ENCODE peak calls at places on chromosomes 16 and 17, in six cellular contexts. One of them, this sample, is unnamed.

GRCh38 chr16:89363621-89364393 is 126.6 kb downstream of the ANKRD11 start:
- DNase-seq in OCI-LY7: no peak
- DNase-seq in cardiac fibroblast: peak
- DNase-seq in GM12878: no peak
- DNase-seq in HFF-Myc: peak
- DNase-seq in thoracic aorta: no peak
- DNase-seq in this sample: no peak

GRCh38 chr16:81349608-81350305 is 35.0 kb downstream of the GAN start:
- DNase-seq in OCI-LY7: no peak
- DNase-seq in cardiac fibroblast: no peak
- DNase-seq in GM12878: no peak
- DNase-seq in HFF-Myc: no peak
- DNase-seq in thoracic aorta: no peak
- DNase-seq in this sample: no peak

GRCh38 chr17:21302711-21303425 is 18.4 kb downstream of the MAP2K3 start:
- DNase-seq in OCI-LY7: no peak
- DNase-seq in cardiac fibroblast: no peak
- DNase-seq in GM12878: no peak
- DNase-seq in HFF-Myc: no peak
- DNase-seq in thoracic aorta: no peak
- DNase-seq in this sample: no peak

GRCh38 chr16:88810868-88811599 is 694 bp downstream of the APRT start:
- DNase-seq in OCI-LY7: peak
- DNase-seq in cardiac fibroblast: peak
- DNase-seq in GM12878: no peak
- DNase-seq in HFF-Myc: no peak
- DNase-seq in thoracic aorta: peak
- DNase-seq in this sample: peak

GRCh38 chr16:11734653-11735043 is 8.0 kb downstream of the TXNDC11 start:
- DNase-seq in OCI-LY7: no peak
- DNase-seq in cardiac fibroblast: no peak
- DNase-seq in GM12878: no peak
- DNase-seq in HFF-Myc: no peak
- DNase-seq in thoracic aorta: no peak
- DNase-seq in this sample: no peak

GRCh38 chr17:75830168-75831031 is 13.8 kb downstream of the UNC13D start:
- DNase-seq in OCI-LY7: peak
- DNase-seq in cardiac fibroblast: no peak
- DNase-seq in GM12878: no peak
- DNase-seq in HFF-Myc: no peak
- DNase-seq in thoracic aorta: no peak
- DNase-seq in this sample: no peak

GRCh38 chr17:21014498-21014897 is 28.3 kb downstream of the USP22 start:
- DNase-seq in OCI-LY7: no peak
- DNase-seq in cardiac fibroblast: no peak
- DNase-seq in GM12878: no peak
- DNase-seq in HFF-Myc: no peak
- DNase-seq in thoracic aorta: no peak
- DNase-seq in this sample: no peak

GRCh38 chr17:69062860-69063621 is 2.3 kb upstream of the ABCA9 start:
- DNase-seq in OCI-LY7: no peak
- DNase-seq in cardiac fibroblast: peak
- DNase-seq in GM12878: no peak
- DNase-seq in HFF-Myc: no peak
- DNase-seq in thoracic aorta: no peak
- DNase-seq in this sample: no peak

GRCh38 chr17:19683117-19683516 is 33.3 kb downstream of the SLC47A2 start:
- DNase-seq in OCI-LY7: no peak
- DNase-seq in cardiac fibroblast: no peak
- DNase-seq in GM12878: no peak
- DNase-seq in HFF-Myc: no peak
- DNase-seq in thoracic aorta: no peak
- DNase-seq in this sample: no peak

GRCh38 chr16:84637709-84638108 is 10.6 kb upstream of the KLHL36 start:
- DNase-seq in OCI-LY7: no peak
- DNase-seq in cardiac fibroblast: no peak
- DNase-seq in GM12878: no peak
- DNase-seq in HFF-Myc: no peak
- DNase-seq in thoracic aorta: no peak
- DNase-seq in this sample: no peak

GRCh38 chr16:69669577-69669976 is 56.8 kb downstream of the NQO1 start:
- DNase-seq in OCI-LY7: no peak
- DNase-seq in cardiac fibroblast: peak
- DNase-seq in GM12878: no peak
- DNase-seq in HFF-Myc: no peak
- DNase-seq in thoracic aorta: no peak
- DNase-seq in this sample: no peak

GRCh38 chr16:1777375-1778199 is 4.7 kb upstream of the MRPS34 start:
- DNase-seq in OCI-LY7: no peak
- DNase-seq in cardiac fibroblast: no peak
- DNase-seq in GM12878: no peak
- DNase-seq in HFF-Myc: no peak
- DNase-seq in thoracic aorta: no peak
- DNase-seq in this sample: no peak

GRCh38 chr16:86952769-86953168 is 364.4 kb downstream of the C16orf95 start:
- DNase-seq in OCI-LY7: no peak
- DNase-seq in cardiac fibroblast: no peak
- DNase-seq in GM12878: no peak
- DNase-seq in HFF-Myc: no peak
- DNase-seq in thoracic aorta: no peak
- DNase-seq in this sample: no peak

GRCh38 chr16:20610192-20610891 is 34.2 kb upstream of the ACSM2B start:
- DNase-seq in OCI-LY7: no peak
- DNase-seq in cardiac fibroblast: no peak
- DNase-seq in GM12878: no peak
- DNase-seq in HFF-Myc: no peak
- DNase-seq in thoracic aorta: no peak
- DNase-seq in this sample: no peak

GRCh38 chr16:5377280-5377898 is 279.8 kb upstream of the EEF2KMT start:
- DNase-seq in OCI-LY7: no peak
- DNase-seq in cardiac fibroblast: no peak
- DNase-seq in GM12878: no peak
- DNase-seq in HFF-Myc: no peak
- DNase-seq in thoracic aorta: no peak
- DNase-seq in this sample: no peak

GRCh38 chr16:55656695-55657092 is 906 bp downstream of the SLC6A2 start:
- DNase-seq in OCI-LY7: no peak
- DNase-seq in cardiac fibroblast: no peak
- DNase-seq in GM12878: no peak
- DNase-seq in HFF-Myc: no peak
- DNase-seq in thoracic aorta: no peak
- DNase-seq in this sample: no peak

GRCh38 chr17:34511265-34511664 is 68.1 kb upstream of the TMEM132E start:
- DNase-seq in OCI-LY7: no peak
- DNase-seq in cardiac fibroblast: no peak
- DNase-seq in GM12878: no peak
- DNase-seq in HFF-Myc: no peak
- DNase-seq in thoracic aorta: no peak
- DNase-seq in this sample: no peak

GRCh38 chr17:73697872-73698271 is 53.6 kb upstream of the SDK2 start:
- DNase-seq in OCI-LY7: no peak
- DNase-seq in cardiac fibroblast: no peak
- DNase-seq in GM12878: no peak
- DNase-seq in HFF-Myc: no peak
- DNase-seq in thoracic aorta: no peak
- DNase-seq in this sample: no peak

GRCh38 chr17:10579270-10579669 is 29.8 kb upstream of the MYH2 start:
- DNase-seq in OCI-LY7: peak
- DNase-seq in cardiac fibroblast: no peak
- DNase-seq in GM12878: peak
- DNase-seq in HFF-Myc: no peak
- DNase-seq in thoracic aorta: no peak
- DNase-seq in this sample: no peak

GRCh38 chr17:36869856-36870617 is 67.2 kb upstream of the LHX1 start:
- DNase-seq in OCI-LY7: no peak
- DNase-seq in cardiac fibroblast: peak
- DNase-seq in GM12878: no peak
- DNase-seq in HFF-Myc: no peak
- DNase-seq in thoracic aorta: no peak
- DNase-seq in this sample: no peak

GRCh38 chr16:85990861-85991301 is 91.9 kb downstream of the IRF8 start:
- DNase-seq in OCI-LY7: peak
- DNase-seq in cardiac fibroblast: no peak
- DNase-seq in GM12878: peak
- DNase-seq in HFF-Myc: no peak
- DNase-seq in thoracic aorta: no peak
- DNase-seq in this sample: no peak

GRCh38 chr17:64599187-64599676 is 62.9 kb downstream of the SMURF2 start:
- DNase-seq in OCI-LY7: peak
- DNase-seq in cardiac fibroblast: no peak
- DNase-seq in GM12878: no peak
- DNase-seq in HFF-Myc: no peak
- DNase-seq in thoracic aorta: no peak
- DNase-seq in this sample: no peak

GRCh38 chr16:55540221-55540620 is 26.3 kb upstream of the CAPNS2 start:
- DNase-seq in OCI-LY7: no peak
- DNase-seq in cardiac fibroblast: no peak
- DNase-seq in GM12878: no peak
- DNase-seq in HFF-Myc: no peak
- DNase-seq in thoracic aorta: no peak
- DNase-seq in this sample: no peak

GRCh38 chr16:83817022-83817421 is 9.2 kb downstream of the HSBP1 start:
- DNase-seq in OCI-LY7: no peak
- DNase-seq in cardiac fibroblast: no peak
- DNase-seq in GM12878: no peak
- DNase-seq in HFF-Myc: no peak
- DNase-seq in thoracic aorta: no peak
- DNase-seq in this sample: no peak

GRCh38 chr17:71926746-71927398 is 193.9 kb upstream of the SOX9 start:
- DNase-seq in OCI-LY7: no peak
- DNase-seq in cardiac fibroblast: no peak
- DNase-seq in GM12878: no peak
- DNase-seq in HFF-Myc: no peak
- DNase-seq in thoracic aorta: no peak
- DNase-seq in this sample: peak

GRCh38 chr17:81193470-81194224 is 27.6 kb upstream of the AATK start:
- DNase-seq in OCI-LY7: no peak
- DNase-seq in cardiac fibroblast: no peak
- DNase-seq in GM12878: no peak
- DNase-seq in HFF-Myc: no peak
- DNase-seq in thoracic aorta: no peak
- DNase-seq in this sample: no peak

GRCh38 chr17:42937712-42938596 is 26.3 kb downstream of the AARSD1 start:
- DNase-seq in OCI-LY7: peak
- DNase-seq in cardiac fibroblast: peak
- DNase-seq in GM12878: no peak
- DNase-seq in HFF-Myc: peak
- DNase-seq in thoracic aorta: no peak
- DNase-seq in this sample: no peak

GRCh38 chr16:30998852-30999761 is 11.3 kb downstream of the STX1B start:
- DNase-seq in OCI-LY7: no peak
- DNase-seq in cardiac fibroblast: no peak
- DNase-seq in GM12878: no peak
- DNase-seq in HFF-Myc: no peak
- DNase-seq in thoracic aorta: peak
- DNase-seq in this sample: no peak

GRCh38 chr17:37710344-37710886 is 34.4 kb downstream of the HNF1B start:
- DNase-seq in OCI-LY7: peak
- DNase-seq in cardiac fibroblast: peak
- DNase-seq in GM12878: no peak
- DNase-seq in HFF-Myc: no peak
- DNase-seq in thoracic aorta: no peak
- DNase-seq in this sample: no peak

GRCh38 chr16:66899310-66899944 is 19.1 kb downstream of the PDP2 start:
- DNase-seq in OCI-LY7: no peak
- DNase-seq in cardiac fibroblast: peak
- DNase-seq in GM12878: no peak
- DNase-seq in HFF-Myc: no peak
- DNase-seq in thoracic aorta: no peak
- DNase-seq in this sample: peak

GRCh38 chr16:61858996-61859395 is 177.2 kb downstream of the CDH8 start:
- DNase-seq in OCI-LY7: no peak
- DNase-seq in cardiac fibroblast: no peak
- DNase-seq in GM12878: no peak
- DNase-seq in HFF-Myc: no peak
- DNase-seq in thoracic aorta: no peak
- DNase-seq in this sample: peak

GRCh38 chr17:45430006-45430737 is 2.5 kb downstream of the ARHGAP27 start:
- DNase-seq in OCI-LY7: no peak
- DNase-seq in cardiac fibroblast: no peak
- DNase-seq in GM12878: no peak
- DNase-seq in HFF-Myc: no peak
- DNase-seq in thoracic aorta: no peak
- DNase-seq in this sample: no peak
- H3K4me3 ChIP-seq in OCI-LY7: peak
- H3K4me3 ChIP-seq in cardiac fibroblast: peak
- H3K4me3 ChIP-seq in GM12878: peak
- H3K4me3 ChIP-seq in HFF-Myc: no peak
- H3K4me3 ChIP-seq in thoracic aorta: peak
- H3K4me3 ChIP-seq in this sample: peak

GRCh38 chr17:48577946-48578615 is at the start of gene HOXB4:
- DNase-seq in OCI-LY7: peak
- DNase-seq in cardiac fibroblast: peak
- DNase-seq in GM12878: peak
- DNase-seq in HFF-Myc: no peak
- DNase-seq in thoracic aorta: peak
- DNase-seq in this sample: no peak
- H3K4me3 ChIP-seq in OCI-LY7: peak
- H3K4me3 ChIP-seq in cardiac fibroblast: peak
- H3K4me3 ChIP-seq in GM12878: peak
- H3K4me3 ChIP-seq in HFF-Myc: peak
- H3K4me3 ChIP-seq in thoracic aorta: peak
- H3K4me3 ChIP-seq in this sample: peak

GRCh38 chr17:55632893-55633292 is 89.8 kb downstream of the TMEM100 start:
- DNase-seq in OCI-LY7: no peak
- DNase-seq in cardiac fibroblast: peak
- DNase-seq in GM12878: no peak
- DNase-seq in HFF-Myc: no peak
- DNase-seq in thoracic aorta: no peak
- DNase-seq in this sample: no peak

GRCh38 chr17:55635253-55635766 is 87.4 kb downstream of the TMEM100 start:
- DNase-seq in OCI-LY7: no peak
- DNase-seq in cardiac fibroblast: peak
- DNase-seq in GM12878: no peak
- DNase-seq in HFF-Myc: no peak
- DNase-seq in thoracic aorta: no peak
- DNase-seq in this sample: peak

GRCh38 chr17:55632236-55632635 is 90.4 kb downstream of the TMEM100 start:
- DNase-seq in OCI-LY7: no peak
- DNase-seq in cardiac fibroblast: no peak
- DNase-seq in GM12878: no peak
- DNase-seq in HFF-Myc: no peak
- DNase-seq in thoracic aorta: no peak
- DNase-seq in this sample: no peak

GRCh38 chr17:55639096-55639495 is 83.6 kb downstream of the TMEM100 start:
- DNase-seq in OCI-LY7: no peak
- DNase-seq in cardiac fibroblast: no peak
- DNase-seq in GM12878: no peak
- DNase-seq in HFF-Myc: no peak
- DNase-seq in thoracic aorta: no peak
- DNase-seq in this sample: no peak

GRCh38 chr17:55634702-55635101 is 88.0 kb downstream of the TMEM100 start:
- DNase-seq in OCI-LY7: no peak
- DNase-seq in cardiac fibroblast: peak
- DNase-seq in GM12878: no peak
- DNase-seq in HFF-Myc: no peak
- DNase-seq in thoracic aorta: no peak
- DNase-seq in this sample: peak
- H3K4me3 ChIP-seq in OCI-LY7: no peak
- H3K4me3 ChIP-seq in cardiac fibroblast: no peak
- H3K4me3 ChIP-seq in GM12878: no peak
- H3K4me3 ChIP-seq in HFF-Myc: no peak
- H3K4me3 ChIP-seq in thoracic aorta: no peak
- H3K4me3 ChIP-seq in this sample: no peak

GRCh38 chr17:28572294-28573099 is 1.2 kb upstream of the PIGS start:
- DNase-seq in OCI-LY7: no peak
- DNase-seq in cardiac fibroblast: no peak
- DNase-seq in GM12878: no peak
- DNase-seq in HFF-Myc: no peak
- DNase-seq in thoracic aorta: no peak
- DNase-seq in this sample: no peak
- H3K4me3 ChIP-seq in OCI-LY7: peak
- H3K4me3 ChIP-seq in cardiac fibroblast: no peak
- H3K4me3 ChIP-seq in GM12878: peak
- H3K4me3 ChIP-seq in HFF-Myc: peak
- H3K4me3 ChIP-seq in thoracic aorta: peak
- H3K4me3 ChIP-seq in this sample: no peak